ENCODE peak calls at places on chromosomes 13 and 19, in eight cellular contexts. G is CD8-positive, alpha-beta T cell; E is NCI-H526; P is NCI-H748 treated with DMSO at 0.1 percent for 48 hours; K is lung microvascular endothelial cell; J is activated T-cell treated with anti-CD3 and anti-CD28 coated beads for 1 hour; Q is kidney tubule cell; A is heart right ventricle. L is an unnamed sample.

GRCh38 chr19:17248011-17248776 is 2.5 kb upstream of the NR2F6 start:
- DNase-seq in P (no peak), G (no peak), E (peak; percentile 69), Q (peak; percentile 43), J (no peak), A (no peak), K (no peak), L (no peak)

GRCh38 chr13:21717817-21718216 is 46.9 kb downstream of the FGF9 start:
- DNase-seq in J (no peak), P (no peak), E (peak; percentile 14), A (no peak), K (no peak), Q (peak; percentile 78), G (no peak), L (no peak)

GRCh38 chr19:45079063-45079910 is at the start of gene GEMIN7:
- DNase-seq in J (peak; percentile 71), P (peak; percentile 34), E (peak; percentile 88), Q (peak; percentile 81), A (peak; percentile 78), K (peak; percentile 82), G (peak; percentile 75), L (peak; percentile 73)

GRCh38 chr13:44092053-44092452 is 212.3 kb downstream of the LACC1 start:
- DNase-seq in A (no peak), K (no peak), P (no peak), G (no peak), E (no peak), Q (no peak), J (no peak), L (no peak)

GRCh38 chr19:58381460-58382220 is 810 bp upstream of the ZNF837 start:
- DNase-seq in J (no peak), Q (no peak), K (no peak), E (no peak), A (no peak), P (no peak), G (no peak), L (no peak)

GRCh38 chr19:57559008-57559403 is 657 bp downstream of the ZNF550 start:
- DNase-seq in E (peak; percentile 28), Q (peak; percentile 53), G (no peak), J (no peak), K (peak; percentile 22), A (peak; percentile 18), P (no peak), L (peak; percentile 2)

GRCh38 chr19:647566-648284 is 8.0 kb downstream of the FGF22 start:
- DNase-seq in K (no peak), A (no peak), J (no peak), P (no peak), G (no peak), Q (no peak), E (no peak), L (no peak)

GRCh38 chr13:98368019-98368418 is 190.9 kb upstream of the RNF113B start:
- DNase-seq in A (no peak), G (no peak), P (no peak), E (no peak), K (no peak), J (no peak), Q (peak; percentile 54), L (no peak)

GRCh38 chr19:16403151-16403977 is 68.4 kb downstream of the EPS15L1 start:
- DNase-seq in J (no peak), Q (no peak), K (no peak), A (no peak), G (no peak), P (no peak), E (no peak), L (no peak)

GRCh38 chr13:74201530-74201929 is 67.3 kb upstream of the KLF12 start:
- DNase-seq in P (no peak), G (no peak), A (no peak), K (no peak), E (no peak), Q (no peak), J (no peak), L (no peak)

GRCh38 chr19:54133312-54133956 is 4.1 kb upstream of the CNOT3 start:
- DNase-seq in K (no peak), Q (peak; percentile 39), E (peak; percentile 26), G (no peak), J (no peak), P (no peak), A (no peak), L (no peak)